ENCODE peak calls at places on chromosomes 1 and 21, in ten cellular contexts. F is H9, Y is fibroblast of lung, D is MM.1S, P is kidney, K is IMR-90, X is adipocyte, Q is neural progenitor cell, N is GM23248, C is colonic mucosa. A is an unnamed sample.

GRCh38 chr1:113391643-113392271 is 1.4 kb downstream of the MAGI3 start:
- DNase-seq in C (peak; percentile 53), N (peak; percentile 18), P (no peak), X (peak; percentile 9), K (no peak), F (no peak), Y (no peak), Q (peak; percentile 21), D (peak; percentile 46), A (peak; percentile 63)

GRCh38 chr1:11789126-11790067 is 16.4 kb downstream of the MTHFR start:
- DNase-seq in X (no peak), Y (no peak), Q (peak; percentile 1), P (peak; percentile 63), F (no peak), C (no peak), D (no peak), K (no peak), N (no peak), A (no peak)

GRCh38 chr21:25518491-25518911 is 88.8 kb downstream of the MRPL39 start:
- DNase-seq in X (peak; percentile 40), K (no peak), Y (no peak), Q (peak; percentile 5), F (peak; percentile 39), P (no peak), N (no peak), C (no peak), D (no peak), A (peak; percentile 5)

GRCh38 chr1:112905420-112906154 is 50.4 kb downstream of the SLC16A1 start:
- DNase-seq in D (no peak), Y (no peak), F (no peak), Q (no peak), P (no peak), K (no peak), N (no peak), C (peak; percentile 77), X (no peak), A (no peak)

GRCh38 chr1:55443175-55443933 is 228.2 kb upstream of the USP24 start:
- DNase-seq in F (no peak), K (peak; percentile 100), X (peak; percentile 96), N (peak; percentile 99), P (peak; percentile 85), Q (no peak), Y (peak; percentile 100), D (no peak), C (peak; percentile 56), A (peak; percentile 25)

GRCh38 chr1:3924871-3925655 is 25.0 kb upstream of the C1orf174 start:
- DNase-seq in D (no peak), Q (no peak), X (no peak), C (no peak), K (peak; percentile 1), P (peak; percentile 33), Y (no peak), F (no peak), N (peak; percentile 19), A (no peak)

GRCh38 chr1:229817936-229818335 is 191.9 kb downstream of the URB2 start:
- DNase-seq in N (no peak), Q (no peak), Y (no peak), K (no peak), D (no peak), F (no peak), C (no peak), P (no peak), X (no peak), A (no peak)

GRCh38 chr21:33403128-33403785 is at the start of gene IFNGR2:
- DNase-seq in C (no peak), Y (no peak), N (peak; percentile 58), F (no peak), X (peak; percentile 68), K (no peak), Q (peak; percentile 77), D (peak; percentile 64), P (peak; percentile 83), A (peak; percentile 24)

GRCh38 chr1:46587072-46587471 is 17.0 kb downstream of the MKNK1 start:
- DNase-seq in X (no peak), N (no peak), Y (no peak), K (no peak), C (no peak), P (peak; percentile 69), D (no peak), F (no peak), Q (no peak), A (no peak)

GRCh38 chr1:92277105-92277504 is 21.7 kb downstream of the GLMN start:
- DNase-seq in P (no peak), F (no peak), Q (no peak), D (no peak), X (peak; percentile 11), K (peak; percentile 91), N (peak; percentile 61), C (no peak), Y (peak; percentile 77), A (no peak)

GRCh38 chr1:156072251-156072650 is 10.0 kb downstream of the MEX3A start:
- DNase-seq in Q (no peak), K (no peak), D (no peak), C (no peak), F (no peak), N (no peak), Y (no peak), X (no peak), P (no peak), A (no peak)

GRCh38 chr1:156073110-156073693 is 9.1 kb downstream of the MEX3A start:
- DNase-seq in P (no peak), C (no peak), Q (no peak), D (no peak), X (no peak), K (no peak), F (no peak), N (no peak), Y (no peak), A (no peak)

GRCh38 chr1:156075158-156075557 is 7.1 kb downstream of the MEX3A start:
- DNase-seq in F (peak; percentile 41), Q (peak; percentile 35), P (no peak), X (no peak), C (no peak), D (no peak), K (no peak), Y (no peak), N (no peak), A (no peak)

GRCh38 chr1:156074661-156075060 is 7.6 kb downstream of the MEX3A start:
- DNase-seq in D (no peak), F (peak; percentile 38), K (no peak), Y (no peak), C (no peak), P (no peak), N (no peak), Q (peak; percentile 47), X (no peak), A (no peak)

DNA sequence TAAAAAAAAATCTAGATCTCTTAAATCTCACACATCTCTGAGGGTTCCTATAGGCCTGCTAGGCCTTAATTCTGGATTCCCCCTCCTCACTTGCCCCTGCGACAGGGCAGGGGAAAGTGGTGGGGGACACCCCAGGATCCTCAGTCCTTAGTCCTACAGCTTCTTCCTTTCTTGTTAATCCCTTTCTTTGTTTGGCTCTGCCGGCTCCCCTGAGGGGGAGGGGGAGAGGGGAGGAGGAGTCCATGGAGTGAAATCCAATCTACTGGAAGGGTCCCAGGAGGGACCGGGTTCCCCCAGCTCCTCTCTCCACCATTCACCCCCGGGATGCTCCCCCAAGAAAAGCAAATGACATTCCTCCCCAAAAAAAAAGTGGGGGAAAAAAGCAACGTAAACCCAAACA is 8.5 kb downstream of the MEX3A start:
- DNase-seq in X (no peak), K (no peak), D (no peak), C (no peak), F (peak; percentile 85), N (no peak), Q (peak; percentile 94), P (no peak), Y (no peak), A (no peak)
- H3K4me1 ChIP-seq in X (peaks cover 3% of the 10 kb centered on the region), K (peaks cover 24% of the 10 kb centered on the region), D (no peaks in the 10 kb centered on the region), C (no peaks in the 10 kb centered on the region), F (peaks cover 27% of the 10 kb centered on the region), N (no peaks in the 10 kb centered on the region), Q (peaks cover 83% of the 10 kb centered on the region), P (no peaks in the 10 kb centered on the region), Y (no peaks in the 10 kb centered on the region), A (peaks cover 8% of the 10 kb centered on the region)

GRCh38 chr1:93702102-93702827 is 20.6 kb upstream of the BCAR3 start:
- DNase-seq in Y (peak; percentile 26), K (no peak), X (no peak), F (peak; percentile 10), Q (no peak), D (no peak), P (no peak), C (no peak), N (peak; percentile 15), A (peak; percentile 75)

GRCh38 chr1:93702828-93703183 is 21.2 kb upstream of the BCAR3 start:
- DNase-seq in K (no peak), D (no peak), Y (peak; percentile 22), C (no peak), X (no peak), Q (no peak), N (no peak), F (no peak), P (no peak), A (no peak)

GRCh38 chr1:93701619-93702018 is 20.0 kb upstream of the BCAR3 start:
- DNase-seq in Y (peak; percentile 93), N (peak; percentile 98), X (peak; percentile 63), P (peak; percentile 88), D (no peak), K (peak; percentile 99), C (no peak), F (peak; percentile 28), Q (no peak), A (peak; percentile 100)

GRCh38 chr1:93704063-93704462 is 22.4 kb upstream of the BCAR3 start:
- DNase-seq in C (no peak), P (no peak), N (no peak), Y (no peak), D (no peak), F (peak; percentile 3), X (no peak), K (no peak), Q (no peak), A (no peak)

GRCh38 chr1:93703649-93704048 is 22.0 kb upstream of the BCAR3 start:
- DNase-seq in K (peak; percentile 33), N (peak; percentile 59), C (no peak), Q (no peak), Y (no peak), F (no peak), D (no peak), X (no peak), P (no peak), A (peak; percentile 64)
- H3K9ac ChIP-seq in K (no peak overlapping the region), N (no peak overlapping the region), C (no peak overlapping the region), Q (no peak overlapping the region), Y (no peak overlapping the region), F (no peak overlapping the region), D (no peak overlapping the region), X (no peak overlapping the region), P (no peak overlapping the region), A (peak overlapping the region; percentile 31)

GRCh38 chr1:248688527-248689298 is 13.9 kb downstream of the OR14I1 start:
- DNase-seq in F (no peak), Y (no peak), P (no peak), C (no peak), K (no peak), X (no peak), Q (no peak), N (no peak), D (no peak), A (no peak)
- H3K9me3 ChIP-seq in F (peaks cover 78% of the 10 kb centered on the region), Y (no peaks in the 10 kb centered on the region), P (no peaks in the 10 kb centered on the region), C (no peaks in the 10 kb centered on the region), K (peaks cover 12% of the 10 kb centered on the region), X (peaks cover 7% of the 10 kb centered on the region), Q (peaks cover 21% of the 10 kb centered on the region), N (no peaks in the 10 kb centered on the region), D (no peaks in the 10 kb centered on the region), A (peaks cover 8% of the 10 kb centered on the region)

DNA sequence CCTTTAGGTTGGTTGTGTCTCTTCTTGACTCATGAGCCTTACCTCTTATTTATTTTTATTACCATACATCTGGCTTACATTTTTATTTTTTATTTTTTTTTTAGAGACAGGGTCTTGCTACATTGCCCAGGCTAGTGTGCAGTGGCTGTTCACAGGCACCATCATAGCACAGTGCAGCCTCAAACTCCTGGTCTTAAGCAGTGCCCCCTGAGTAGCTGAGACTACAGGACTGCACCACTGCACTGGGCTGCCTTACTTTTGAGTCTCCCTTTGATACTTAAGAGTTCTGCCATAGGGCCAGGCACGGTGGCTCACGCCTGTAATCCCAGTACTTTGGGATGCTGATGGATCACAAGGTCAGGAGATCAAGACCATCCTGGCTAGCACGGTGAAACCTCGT is 76.4 kb upstream of the MACF1 start:
- DNase-seq in C (no peak), Q (no peak), F (no peak), Y (no peak), N (no peak), X (no peak), P (no peak), D (no peak), K (no peak), A (no peak)
- H3K4me1 ChIP-seq in C (peaks cover 16% of the 10 kb centered on the region), Q (peaks cover 54% of the 10 kb centered on the region), F (peaks cover 23% of the 10 kb centered on the region), Y (peaks cover 22% of the 10 kb centered on the region), N (peaks cover 36% of the 10 kb centered on the region), X (peaks cover 36% of the 10 kb centered on the region), P (peaks cover 34% of the 10 kb centered on the region), D (no peaks in the 10 kb centered on the region), K (peaks cover 32% of the 10 kb centered on the region), A (peaks cover 71% of the 10 kb centered on the region)